ENCODE peak calls at places on chromosome 4, in four cellular contexts. L, S, D and X are unnamed samples.

GRCh38 chr4:140243345-140243753 is 89.4 kb upstream of the MAML3 start:
- DNase-seq in D (no peak), L (no peak), S (peak), X (no peak)

GRCh38 chr4:107419052-107419451 is 301.0 kb downstream of the PAPSS1 start:
- DNase-seq in S (no peak), D (no peak), L (no peak), X (no peak)

GRCh38 chr4:11050766-11051165 is 366.2 kb upstream of the CLNK start:
- DNase-seq in L (no peak), D (no peak), S (no peak), X (no peak)

GRCh38 chr4:171947389-171947788 is 134.2 kb downstream of the GALNTL6 start:
- DNase-seq in S (no peak), D (no peak), L (no peak), X (no peak)

GRCh38 chr4:151198748-151199147 is 78.2 kb upstream of the PRSS48 start:
- DNase-seq in S (no peak), L (peak), D (no peak), X (no peak)

GRCh38 chr4:113750315-113750714 is 11.2 kb downstream of the CAMK2D start:
- DNase-seq in L (no peak), D (no peak), S (no peak), X (no peak)

GRCh38 chr4:146469053-146469452 is 52.7 kb downstream of the SLC10A7 start:
- DNase-seq in S (no peak), D (no peak), L (peak), X (no peak)

GRCh38 chr4:41218703-41219102 is 4.4 kb upstream of the APBB2 start:
- DNase-seq in S (no peak), L (no peak), D (no peak), X (no peak)

GRCh38 chr4:27005512-27006246 is 145.0 kb downstream of the STIM2 start:
- DNase-seq in S (no peak), L (peak), D (no peak), X (no peak)

GRCh38 chr4:8346838-8347605 is 77.5 kb downstream of the HTRA3 start:
- DNase-seq in S (no peak), D (no peak), L (no peak), X (no peak)

GRCh38 chr4:139833131-139833930 is 167.7 kb downstream of the MGST2 start:
- DNase-seq in D (no peak), L (no peak), S (no peak), X (no peak)

GRCh38 chr4:152094851-152095700 is 334.3 kb upstream of the GATB start:
- DNase-seq in S (no peak), L (peak), D (no peak), X (no peak)

GRCh38 chr4:41145571-41146078 is 68.7 kb downstream of the APBB2 start:
- DNase-seq in D (no peak), S (peak), L (peak), X (no peak)

GRCh38 chr4:73777612-73778011 is 37.2 kb downstream of the CXCL8 start:
- DNase-seq in S (no peak), D (no peak), L (peak), X (no peak)

GRCh38 chr4:123478859-123479345 is 82.3 kb downstream of the SPRY1 start:
- DNase-seq in D (peak), L (peak), S (no peak), X (no peak)

GRCh38 chr4:140774956-140775355 is 18.8 kb upstream of the TBC1D9 start:
- DNase-seq in L (no peak), D (no peak), S (no peak), X (no peak)

GRCh38 chr4:165428957-165429356 is 50.1 kb downstream of the CPE start:
- DNase-seq in L (no peak), D (no peak), S (no peak), X (no peak)

GRCh38 chr4:6198278-6198677 is 2.1 kb downstream of the JAKMIP1 start:
- DNase-seq in L (no peak), D (no peak), S (no peak), X (no peak)

GRCh38 chr4:128519163-128519810 is 231.7 kb upstream of the PGRMC2 start:
- DNase-seq in D (no peak), L (peak), S (no peak), X (no peak)

GRCh38 chr4:84324850-84325249 is 174.2 kb downstream of the NKX6-1 start:
- DNase-seq in D (no peak), S (no peak), L (no peak), X (no peak)

GRCh38 chr4:70721747-70722146 is at the start of gene RUFY3:
- DNase-seq in S (no peak), D (peak), L (peak), X (no peak)

GRCh38 chr4:7649741-7650531 is 215.2 kb upstream of the PSAPL1 start:
- DNase-seq in S (peak), L (peak), D (peak), X (no peak)

GRCh38 chr4:105548483-105548882 is 3.9 kb upstream of the ARHGEF38 start:
- DNase-seq in D (no peak), L (no peak), S (no peak), X (no peak)

GRCh38 chr4:121728066-121728465 is 31.3 kb upstream of the ANXA5 start:
- DNase-seq in L (peak), S (no peak), D (no peak), X (no peak)

GRCh38 chr4:54231419-54232150 is 2.5 kb downstream of the PDGFRA start:
- DNase-seq in S (no peak), L (peak), D (no peak), X (no peak)

GRCh38 chr4:173504181-173504503 is 25.9 kb downstream of the HAND2 start:
- DNase-seq in L (no peak), S (no peak), D (no peak), X (no peak)

GRCh38 chr4:163378661-163379060 is 35.0 kb downstream of the NPY5R start:
- DNase-seq in L (no peak), D (no peak), S (no peak), X (no peak)

GRCh38 chr4:3253808-3254207 is 4.8 kb downstream of the MSANTD1 start:
- DNase-seq in D (no peak), L (no peak), S (no peak), X (no peak)

GRCh38 chr4:61427099-61427817 is 227.1 kb downstream of the ADGRL3 start:
- DNase-seq in L (no peak), D (no peak), S (no peak), X (no peak)

GRCh38 chr4:83728191-83728590 is 192.3 kb downstream of the GPAT3 start:
- DNase-seq in D (no peak), L (no peak), S (no peak), X (no peak)

GRCh38 chr4:70505152-70505748 is 13.1 kb upstream of the AMTN start:
- DNase-seq in S (no peak), D (peak), L (peak), X (peak)

GRCh38 chr4:16056681-16057400 is 27.0 kb downstream of the PROM1 start:
- DNase-seq in L (no peak), S (no peak), D (no peak), X (no peak)

GRCh38 chr4:82842593-82842992 is 44.0 kb upstream of the SCD5 start:
- DNase-seq in D (peak), S (no peak), L (peak), X (no peak)

GRCh38 chr4:158870282-158871049 is 101.6 kb downstream of the FNIP2 start:
- DNase-seq in S (no peak), L (no peak), D (no peak), X (peak)

GRCh38 chr4:110970642-110971041 is 347.8 kb upstream of the PITX2 start:
- DNase-seq in D (no peak), S (no peak), L (peak), X (peak)

GRCh38 chr4:95095352-95095974 is 337.7 kb downstream of the BMPR1B start:
- DNase-seq in D (peak), L (peak), S (no peak), X (no peak)

GRCh38 chr4:62399242-62399641 is 1199.1 kb downstream of the ADGRL3 start:
- DNase-seq in S (no peak), L (no peak), D (no peak), X (no peak)

GRCh38 chr4:119317996-119318395 is 3.9 kb downstream of the FABP2 start:
- DNase-seq in S (no peak), L (no peak), D (no peak), X (no peak)

GRCh38 chr4:101198741-101199339 is 148.5 kb downstream of the PPP3CA start:
- DNase-seq in L (no peak), S (no peak), D (no peak), X (no peak)
- TF ChIP-seq CHD1 in L (no peak), S (no peak), D (no peak), X (no peak)

GRCh38 chr4:157291071-157291470 is 70.5 kb downstream of the GRIA2 start:
- DNase-seq in S (no peak), D (no peak), L (no peak), X (no peak)

GRCh38 chr4:157290622-157291021 is 70.1 kb downstream of the GRIA2 start:
- DNase-seq in L (no peak), S (no peak), D (no peak), X (no peak)

GRCh38 chr4:157294575-157294974 is 74.0 kb downstream of the GRIA2 start:
- DNase-seq in D (no peak), L (no peak), S (no peak), X (no peak)
- TF ChIP-seq CHD1 in D (no peak), L (no peak), S (no peak), X (no peak)

GRCh38 chr4:48970471-48970921 is 15.6 kb upstream of the CWH43 start:
- DNase-seq in D (no peak), S (no peak), L (peak), X (no peak)
- TF ChIP-seq CHD1 in D (no peak), S (no peak), L (no peak), X (no peak)

GRCh38 chr4:24850669-24851068 is 55.3 kb downstream of the SOD3 start:
- DNase-seq in L (peak), S (no peak), D (no peak), X (no peak)
- TF ChIP-seq CHD1 in L (no peak), S (no peak), D (no peak), X (no peak)

DNA sequence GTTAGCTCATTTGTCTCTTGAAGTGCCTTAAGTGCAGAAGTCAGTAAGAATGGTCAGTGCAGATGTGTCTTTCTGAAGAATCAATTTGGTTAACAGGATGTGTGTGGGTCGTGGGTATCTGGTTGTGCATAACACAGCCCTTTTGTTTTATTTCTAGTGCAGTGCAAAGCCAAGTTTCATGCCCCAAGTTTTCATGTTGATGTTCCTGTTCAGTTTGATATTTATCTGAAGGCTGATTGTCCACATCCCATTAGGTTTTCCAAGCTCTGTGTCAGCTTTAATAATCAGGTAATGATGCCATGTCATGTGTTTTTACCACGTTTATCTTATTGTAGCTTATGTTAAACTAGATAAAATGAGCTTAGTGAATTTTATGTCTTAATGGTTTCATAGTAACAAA is 27.4 kb downstream of the TRAPPC11 start:
- DNase-seq in D (no peak), L (no peak), S (no peak), X (no peak)
- TF ChIP-seq CHD1 in D (no peak), L (no peak), S (no peak), X (no peak)

GRCh38 chr4:38182334-38182998 is 222.3 kb downstream of the PTTG2 start:
- DNase-seq in D (no peak), L (no peak), S (no peak), X (no peak)
- TF ChIP-seq CHD1 in D (no peak), L (no peak), S (no peak), X (no peak)

GRCh38 chr4:1783970-1784369 is 9.1 kb upstream of the FGFR3 start:
- DNase-seq in S (no peak), D (peak), L (no peak), X (no peak)

GRCh38 chr4:1786544-1787362 is 6.3 kb upstream of the FGFR3 start:
- DNase-seq in L (no peak), S (no peak), D (peak), X (no peak)

GRCh38 chr4:1785592-1785991 is 7.5 kb upstream of the FGFR3 start:
- DNase-seq in D (peak), S (no peak), L (no peak), X (no peak)

GRCh38 chr4:1784395-1784788 is 8.7 kb upstream of the FGFR3 start:
- DNase-seq in S (no peak), L (no peak), D (no peak), X (no peak)

GRCh38 chr4:1784789-1785591 is 8.1 kb upstream of the FGFR3 start:
- DNase-seq in D (peak), L (no peak), S (no peak), X (no peak)
- TF ChIP-seq CHD1 in D (no peak), L (no peak), S (no peak), X (no peak)

GRCh38 chr4:184599492-184600135 is 49.6 kb downstream of the CASP3 start:
- DNase-seq in D (no peak), S (no peak), L (peak), X (no peak)
- TF ChIP-seq CHD1 in D (no peak), S (no peak), L (no peak), X (no peak)

DNA sequence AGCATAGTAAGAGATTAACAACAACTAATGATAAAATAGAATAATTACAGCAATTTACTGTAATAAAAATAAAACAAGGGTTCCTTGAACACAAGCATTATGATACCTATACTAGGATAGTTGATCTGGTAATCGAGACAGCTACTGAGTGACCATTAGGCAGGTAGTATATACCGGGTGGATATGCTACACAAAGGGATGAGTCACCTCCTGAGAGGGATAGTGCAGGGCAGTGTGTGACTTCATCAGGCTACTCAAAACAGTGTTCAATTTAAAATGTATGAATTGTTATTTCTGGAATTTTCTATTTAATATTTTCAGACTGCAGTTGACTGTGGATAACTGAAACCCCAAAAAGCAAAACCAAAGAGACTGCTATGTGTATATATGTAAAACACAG is 9.7 kb upstream of the ANTXR2 start:
- DNase-seq in L (peak), S (no peak), D (no peak), X (no peak)
- TF ChIP-seq CHD1 in L (no peak), S (no peak), D (no peak), X (no peak)

GRCh38 chr4:108650212-108651067 is at the start of gene OSTC:
- DNase-seq in D (peak), L (peak), S (peak), X (peak)

GRCh38 chr4:108646706-108647105 is 3.7 kb upstream of the OSTC start:
- DNase-seq in S (no peak), L (no peak), D (no peak), X (no peak)

GRCh38 chr4:108649863-108650211 is 562 bp upstream of the OSTC start:
- DNase-seq in S (no peak), L (no peak), D (no peak), X (no peak)

DNA sequence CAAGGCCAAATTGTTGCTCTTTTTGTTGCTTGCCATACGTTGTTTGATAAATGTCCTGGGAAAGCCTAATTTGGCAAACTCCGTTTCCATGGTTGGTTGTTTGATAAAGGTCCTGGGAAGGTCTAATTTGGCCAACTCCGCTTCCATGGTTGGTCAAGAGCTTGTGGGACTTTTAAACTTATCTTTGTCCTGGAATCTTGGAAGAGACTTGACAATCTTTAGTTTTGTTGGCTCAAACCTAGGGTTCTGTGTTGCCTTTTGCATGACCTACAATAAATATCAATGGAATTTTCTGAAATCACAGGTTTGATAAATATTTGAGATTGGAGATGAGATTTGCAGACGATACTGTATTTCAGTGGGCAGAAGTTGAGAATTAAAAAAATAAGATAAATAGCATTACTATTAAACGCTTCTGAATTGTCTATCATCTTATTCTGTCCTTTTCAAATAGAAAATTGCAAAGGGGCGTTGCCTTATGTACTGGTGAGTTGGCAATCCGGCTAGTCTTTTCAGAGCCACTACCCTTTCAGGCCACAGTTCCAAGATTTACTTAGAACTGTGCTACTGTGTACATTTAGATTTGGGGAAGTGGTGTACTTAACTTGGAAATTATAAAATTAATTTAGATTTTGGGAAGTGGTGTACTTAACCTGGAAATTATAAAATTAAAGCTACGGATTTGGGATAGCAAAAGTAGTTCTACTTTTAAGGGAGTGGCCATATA is 832 bp downstream of the OSTC start:
- DNase-seq in S (no peak), L (peak), D (peak), X (no peak)
- TF ChIP-seq CHD1 in S (no peak), L (no peak), D (no peak), X (no peak)